ENCODE peak calls at places on chromosomes 12 and 14, in five cellular contexts. X, B, Q, M and P are unnamed samples.

GRCh38 chr14:31109257-31109656 is 83.1 kb upstream of the STRN3 start:
- DNase-seq in X (no peak), B (no peak), Q (no peak), M (no peak), P (no peak)

GRCh38 chr12:67650127-67650495 is 1.6 kb downstream of the DYRK2 start:
- DNase-seq in X (no peak), B (peak), Q (peak), M (no peak), P (no peak)

GRCh38 chr12:123761841-123762714 is at the start of gene DNAH10:
- DNase-seq in X (no peak), B (peak), Q (peak), M (no peak), P (no peak)

GRCh38 chr12:88006351-88006750 is 22.9 kb downstream of the C12orf50 start:
- DNase-seq in X (no peak), B (no peak), Q (no peak), M (no peak), P (no peak)

GRCh38 chr12:66819587-66819986 is 140.7 kb upstream of the GRIP1 start:
- DNase-seq in X (no peak), B (no peak), Q (no peak), M (no peak), P (no peak)

GRCh38 chr12:40054554-40055226 is 51.2 kb downstream of the SLC2A13 start:
- DNase-seq in X (no peak), B (no peak), Q (peak), M (peak), P (peak)

GRCh38 chr14:73712540-73713141 is 1.5 kb downstream of the PNMA1 start:
- DNase-seq in X (no peak), B (peak), Q (peak), M (no peak), P (no peak)

GRCh38 chr12:89655851-89656250 is 52.8 kb downstream of the ATP2B1 start:
- DNase-seq in X (no peak), B (no peak), Q (no peak), M (no peak), P (no peak)

GRCh38 chr12:80187660-80188090 is 88.3 kb downstream of the OTOGL start:
- DNase-seq in X (no peak), B (peak), Q (peak), M (peak), P (no peak)

GRCh38 chr12:106766393-106766826 is 8.1 kb upstream of the RIC8B start:
- DNase-seq in X (peak), B (no peak), Q (peak), M (no peak), P (no peak)

DNA sequence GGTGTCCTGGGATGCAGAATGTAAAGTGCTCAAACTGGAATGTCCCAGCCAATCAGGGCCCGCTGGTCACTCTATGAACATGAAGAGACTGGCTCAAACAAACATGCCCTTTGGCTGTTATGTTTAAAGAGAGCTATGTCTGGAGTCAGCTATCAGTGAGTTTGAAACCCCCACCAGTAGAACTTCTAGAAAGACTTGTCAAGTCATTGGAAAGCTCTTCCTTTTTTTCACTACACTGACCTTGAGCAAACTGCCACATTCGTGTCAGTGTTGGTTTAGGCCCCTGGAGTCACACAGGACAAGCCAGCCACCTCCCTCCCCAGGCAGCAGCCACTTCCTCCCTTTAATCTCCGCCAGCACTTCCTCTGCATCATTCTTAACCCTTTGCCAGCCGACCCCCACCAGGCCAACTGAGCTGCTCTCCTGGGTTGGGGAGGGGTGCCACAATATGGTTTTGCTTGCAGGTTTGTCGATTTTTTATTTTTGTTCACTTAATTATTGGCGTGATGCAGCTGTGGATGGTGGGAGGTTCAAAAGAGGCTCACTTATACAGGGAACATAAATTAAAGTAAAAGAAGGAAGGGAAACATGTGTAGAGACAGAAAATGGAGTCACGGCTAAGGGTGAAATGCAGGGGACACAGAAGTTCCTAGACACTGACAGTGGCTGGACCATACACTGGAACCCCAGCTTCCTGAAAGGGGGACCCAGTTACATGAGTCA is 25.3 kb downstream of the CMKLR1 start:
- DNase-seq in X (peak), B (peak), Q (peak), M (no peak), P (no peak)
- H3K27ac ChIP-seq in X (peak), B (peak), Q (peak), M (no peak), P (no peak)

GRCh38 chr12:96720363-96720705 is 186.7 kb upstream of the NEDD1 start:
- DNase-seq in X (no peak), B (no peak), Q (peak), M (peak), P (no peak)
- H3K27ac ChIP-seq in X (no peak), B (no peak), Q (no peak), M (peak), P (no peak)

DNA sequence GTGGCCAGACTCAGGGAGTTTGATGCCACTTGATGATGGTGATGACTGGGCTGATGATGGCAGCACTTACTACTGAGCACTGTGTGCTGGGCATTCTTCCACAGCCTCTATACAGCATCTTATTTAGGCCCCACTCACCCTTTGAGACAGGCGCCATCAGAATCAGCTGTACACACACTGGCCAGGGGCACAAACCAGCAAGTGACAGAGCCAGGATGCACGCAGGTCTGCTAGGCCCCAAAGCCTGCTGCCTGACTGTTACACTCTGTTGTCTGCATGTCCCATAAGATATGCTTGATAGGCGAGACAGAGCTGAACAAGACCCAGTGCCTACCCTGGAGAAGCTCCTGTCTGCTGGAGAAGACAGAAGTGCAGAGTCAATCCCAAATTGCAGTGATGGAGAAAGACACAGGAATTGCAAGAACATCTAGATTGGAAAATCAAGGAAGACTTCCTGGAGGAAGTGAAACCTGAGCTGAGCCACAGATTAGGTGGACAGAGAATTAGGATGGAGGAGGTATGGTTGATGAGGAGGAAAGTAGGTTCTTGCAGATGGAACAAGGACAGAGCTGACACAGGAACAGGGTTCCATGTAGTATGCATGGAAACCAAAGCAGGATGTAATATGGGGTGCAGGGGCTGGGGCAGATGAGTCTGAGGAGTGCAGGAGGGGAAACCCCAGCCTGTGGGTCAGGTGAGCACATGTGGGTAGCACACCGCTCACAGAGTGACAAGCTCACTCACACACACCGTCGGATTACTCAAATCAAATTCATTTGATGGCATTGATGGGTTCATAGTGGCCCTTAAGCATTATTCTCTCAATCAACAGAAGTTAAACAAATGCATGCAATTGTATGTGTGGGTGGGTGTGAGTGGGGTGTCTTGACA is 117.3 kb downstream of the BEGAIN start:
- DNase-seq in X (no peak), B (no peak), Q (no peak), M (no peak), P (no peak)
- H3K27ac ChIP-seq in X (no peak), B (no peak), Q (no peak), M (no peak), P (no peak)

GRCh38 chr12:48923117-48923516 is 2.2 kb downstream of the FKBP11 start:
- DNase-seq in X (no peak), B (no peak), Q (no peak), M (no peak), P (no peak)
- H3K27ac ChIP-seq in X (no peak), B (no peak), Q (no peak), M (no peak), P (no peak)

GRCh38 chr14:101758913-101759593 is 2.5 kb upstream of the PPP2R5C start:
- DNase-seq in X (peak), B (no peak), Q (no peak), M (no peak), P (no peak)

GRCh38 chr14:101761881-101762529 is 496 bp downstream of the PPP2R5C start:
- DNase-seq in X (peak), B (peak), Q (peak), M (no peak), P (no peak)

GRCh38 chr14:101762530-101763101 is 1.1 kb downstream of the PPP2R5C start:
- DNase-seq in X (no peak), B (no peak), Q (no peak), M (no peak), P (no peak)

GRCh38 chr14:101761032-101761880 is at the start of gene PPP2R5C:
- DNase-seq in X (peak), B (peak), Q (peak), M (peak), P (no peak)

DNA sequence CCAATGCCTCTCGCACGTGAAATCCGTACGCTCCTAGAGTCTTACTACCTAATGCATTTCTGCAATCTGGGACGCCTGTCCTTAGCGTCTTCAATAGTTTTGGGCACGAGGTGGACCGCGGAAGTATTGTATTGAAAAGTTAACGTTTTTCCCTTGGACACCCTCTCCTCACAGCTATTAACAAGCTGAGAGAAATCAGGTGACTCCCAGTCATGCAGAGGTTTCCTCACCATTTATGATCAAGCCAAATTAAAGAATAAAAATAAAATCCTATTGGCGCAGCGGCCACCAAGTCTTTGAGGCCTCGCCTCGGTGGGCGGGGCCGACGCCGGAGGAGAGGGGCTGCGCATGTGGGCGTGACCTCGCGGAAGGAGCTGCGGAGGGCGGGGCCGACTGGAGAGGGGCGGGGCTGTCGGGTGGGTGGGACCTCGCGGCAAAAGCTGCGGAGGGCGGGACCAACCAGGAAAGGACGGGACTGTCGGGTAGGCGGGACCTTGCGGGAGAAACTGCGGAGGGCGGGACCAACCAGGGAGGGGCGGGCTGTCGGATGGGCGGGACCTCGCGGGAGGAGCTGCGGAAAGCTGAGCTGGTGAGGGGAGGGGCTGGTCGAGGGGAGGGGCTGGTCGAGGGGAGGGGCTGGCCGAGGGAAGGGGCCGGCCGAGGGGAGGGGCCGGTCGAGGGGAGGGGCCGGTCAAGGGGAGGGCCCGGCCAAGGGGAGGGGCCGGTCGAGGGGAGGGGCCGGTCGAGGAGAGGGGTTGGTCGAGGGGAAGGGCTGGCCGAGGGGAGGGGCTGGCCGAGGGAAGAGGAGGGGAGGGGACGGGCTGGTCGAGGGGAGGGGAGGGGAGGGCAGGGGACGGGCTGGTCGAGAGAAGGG is 1.1 kb upstream of the PPP2R5C start:
- DNase-seq in X (peak), B (peak), Q (peak), M (peak), P (peak)
- H3K27ac ChIP-seq in X (peak), B (peak), Q (peak), M (no peak), P (peak)

DNA sequence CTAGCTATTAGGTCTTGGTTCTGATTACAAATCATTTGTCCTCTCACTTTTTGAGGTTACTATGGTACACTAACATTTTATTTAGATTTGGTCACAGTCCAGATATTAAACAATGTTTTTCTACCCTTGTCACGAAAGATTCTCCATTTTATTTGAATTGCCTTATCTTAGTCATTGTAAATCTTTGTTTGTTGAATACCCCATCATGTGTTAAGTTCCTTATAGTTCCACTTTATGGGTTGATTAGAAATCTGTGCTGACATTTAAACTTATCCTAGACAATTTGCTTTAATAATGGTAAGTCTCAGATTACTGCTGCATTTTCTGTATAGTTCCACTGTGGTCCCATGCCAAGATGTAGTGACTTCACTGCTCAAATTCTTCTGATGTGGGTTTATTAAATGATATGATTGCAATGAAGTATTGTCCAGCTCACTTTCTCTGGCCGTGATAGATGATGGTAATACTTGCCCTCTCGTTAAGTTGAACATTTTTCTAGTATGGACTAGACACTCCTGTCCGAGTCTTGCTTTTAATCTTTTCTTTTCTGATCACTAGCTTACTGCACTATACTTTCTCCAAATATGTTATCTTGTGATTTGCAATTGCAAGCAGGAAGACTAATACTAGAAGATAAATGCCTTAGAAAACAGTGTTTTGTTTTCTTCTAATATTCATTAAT is 1107.3 kb downstream of the SLC6A15 start:
- DNase-seq in X (no peak), B (no peak), Q (no peak), M (no peak), P (no peak)
- H3K27ac ChIP-seq in X (no peak), B (no peak), Q (no peak), M (no peak), P (no peak)

GRCh38 chr12:57476993-57477709 is 2.5 kb downstream of the ARHGAP9 start:
- DNase-seq in X (no peak), B (no peak), Q (no peak), M (no peak), P (no peak)

GRCh38 chr12:57479043-57479375 is 657 bp downstream of the ARHGAP9 start:
- DNase-seq in X (no peak), B (no peak), Q (no peak), M (no peak), P (no peak)

GRCh38 chr12:57481671-57482070 is 2.0 kb upstream of the ARHGAP9 start:
- DNase-seq in X (no peak), B (no peak), Q (no peak), M (no peak), P (no peak)

GRCh38 chr12:57477710-57478681 is 1.7 kb downstream of the ARHGAP9 start:
- DNase-seq in X (no peak), B (no peak), Q (no peak), M (no peak), P (no peak)

DNA sequence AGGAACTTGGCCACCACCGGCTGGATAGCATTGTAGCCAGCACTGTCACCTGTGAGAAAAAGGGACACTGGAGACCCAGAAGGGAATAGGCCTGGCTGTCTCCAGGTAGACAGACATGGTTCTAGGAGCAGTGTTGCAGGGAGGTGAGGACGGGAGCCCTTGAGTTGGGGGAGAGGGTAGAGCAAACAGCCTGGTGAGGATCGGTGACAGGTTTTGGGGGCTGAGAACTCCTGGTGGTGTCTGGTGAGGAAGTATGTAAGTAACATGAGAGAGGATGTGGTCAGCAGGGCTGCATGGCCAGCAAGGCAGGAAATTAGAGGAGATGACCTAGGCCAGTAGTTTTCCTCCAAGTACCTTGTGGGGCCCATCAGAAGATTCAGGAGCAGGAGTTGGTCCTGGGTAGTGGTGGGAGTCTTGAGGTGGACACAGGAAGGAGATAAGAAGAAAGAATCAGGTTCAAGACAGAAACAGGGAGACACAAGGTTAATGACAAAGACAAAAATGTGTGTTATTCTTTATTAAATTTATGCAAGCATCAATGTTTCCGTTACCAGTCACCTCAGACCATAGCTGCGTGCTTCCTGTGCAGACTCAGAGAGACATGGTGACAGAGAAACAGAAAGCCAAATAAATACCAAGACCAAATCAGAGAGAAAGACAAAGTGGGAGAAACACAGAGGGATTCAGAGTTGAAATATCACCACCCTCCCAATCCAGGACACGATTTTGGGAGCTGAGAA is at the start of gene ARHGAP9:
- DNase-seq in X (no peak), B (no peak), Q (no peak), M (no peak), P (no peak)
- H3K27ac ChIP-seq in X (peak), B (no peak), Q (peak), M (no peak), P (no peak)

DNA sequence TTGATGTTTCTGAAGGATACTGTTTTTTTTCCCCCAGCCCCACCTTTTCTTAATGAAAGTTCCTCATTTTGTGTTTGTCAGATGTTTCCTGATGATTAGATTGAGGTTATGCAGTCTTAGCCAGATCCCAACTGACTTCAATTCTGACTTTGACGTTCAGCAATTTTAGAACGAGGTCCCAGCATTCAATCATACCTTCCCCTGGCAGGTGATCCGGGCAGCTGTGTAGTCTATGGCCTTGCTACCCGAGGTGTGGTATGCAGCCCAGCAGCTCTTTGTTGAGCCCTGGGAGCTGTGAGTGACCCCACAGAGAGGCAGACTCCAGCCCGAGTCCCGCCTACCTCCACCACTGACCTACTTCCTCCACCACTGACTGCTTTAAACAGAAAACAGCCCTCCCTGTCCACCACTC is 82.7 kb downstream of the LGMN start:
- DNase-seq in X (no peak), B (no peak), Q (peak), M (no peak), P (no peak)
- H3K27ac ChIP-seq in X (no peak), B (no peak), Q (no peak), M (no peak), P (no peak)